ENCODE peak calls at places on chromosomes 3 and 15, in seven cellular contexts. S, D, A, Q, W, T and X are unnamed samples.

GRCh38 chr3:72673011-72673771 is 175.1 kb downstream of the SHQ1 start:
- DNase-seq in T (no peak), Q (no peak), S (no peak), A (no peak), D (no peak), W (no peak), X (no peak)

GRCh38 chr3:14238936-14239335 is 60.3 kb downstream of the LSM3 start:
- DNase-seq in W (no peak), Q (no peak), D (no peak), T (no peak), S (no peak), A (no peak), X (no peak)

GRCh38 chr3:123344941-123345594 is 103.8 kb downstream of the ADCY5 start:
- DNase-seq in D (no peak), T (no peak), Q (peak; percentile 27), A (peak; percentile 49), W (no peak), S (peak; percentile 19), X (no peak)

GRCh38 chr15:48794697-48795134 is 16.2 kb downstream of the CEP152 start:
- DNase-seq in S (no peak), T (peak; percentile 44), D (no peak), W (no peak), Q (no peak), A (no peak), X (no peak)

GRCh38 chr3:186413615-186414415 is 51.8 kb upstream of the DGKG start:
- DNase-seq in T (peak; percentile 28), A (peak; percentile 94), S (no peak), W (no peak), D (peak; percentile 29), Q (peak; percentile 75), X (peak; percentile 85)

GRCh38 chr3:29381595-29381994 is 100.7 kb downstream of the RBMS3 start:
- DNase-seq in S (no peak), D (no peak), W (no peak), Q (no peak), A (no peak), T (no peak), X (no peak)

GRCh38 chr15:26631894-26632293 is 141.0 kb downstream of the GABRB3 start:
- DNase-seq in S (no peak), D (no peak), A (no peak), Q (peak; percentile 32), T (no peak), W (no peak), X (no peak)

GRCh38 chr3:42501321-42501680 is 1.1 kb upstream of the VIPR1 start:
- DNase-seq in Q (peak; percentile 73), A (no peak), S (peak; percentile 52), W (no peak), D (no peak), T (no peak), X (no peak)

GRCh38 chr3:161042023-161042501 is 63.1 kb downstream of the B3GALNT1 start:
- DNase-seq in Q (no peak), W (no peak), S (no peak), A (no peak), D (no peak), T (no peak), X (peak; percentile 60)

GRCh38 chr3:182735672-182736071 is 57.6 kb upstream of the ATP11B start:
- DNase-seq in S (no peak), T (no peak), W (no peak), A (no peak), D (no peak), Q (no peak), X (no peak)

GRCh38 chr15:36415643-36416042 is 163.8 kb upstream of the CDIN1 start:
- DNase-seq in D (no peak), S (no peak), A (no peak), T (no peak), Q (no peak), W (no peak), X (no peak)

GRCh38 chr3:51395493-51396213 is 4.6 kb downstream of the RBM15B start:
- DNase-seq in W (no peak), A (no peak), D (no peak), S (no peak), Q (no peak), T (no peak), X (no peak)

GRCh38 chr3:51398595-51399310 is 7.7 kb downstream of the RBM15B start:
- DNase-seq in D (no peak), S (no peak), W (no peak), T (no peak), Q (no peak), A (no peak), X (no peak)

GRCh38 chr3:51400169-51400568 is 9.1 kb downstream of the RBM15B start:
- DNase-seq in A (no peak), T (no peak), D (no peak), Q (no peak), S (no peak), W (no peak), X (no peak)

GRCh38 chr3:51396401-51396800 is 5.3 kb downstream of the RBM15B start:
- DNase-seq in S (no peak), D (no peak), A (no peak), T (no peak), W (no peak), Q (no peak), X (peak; percentile 11)

DNA sequence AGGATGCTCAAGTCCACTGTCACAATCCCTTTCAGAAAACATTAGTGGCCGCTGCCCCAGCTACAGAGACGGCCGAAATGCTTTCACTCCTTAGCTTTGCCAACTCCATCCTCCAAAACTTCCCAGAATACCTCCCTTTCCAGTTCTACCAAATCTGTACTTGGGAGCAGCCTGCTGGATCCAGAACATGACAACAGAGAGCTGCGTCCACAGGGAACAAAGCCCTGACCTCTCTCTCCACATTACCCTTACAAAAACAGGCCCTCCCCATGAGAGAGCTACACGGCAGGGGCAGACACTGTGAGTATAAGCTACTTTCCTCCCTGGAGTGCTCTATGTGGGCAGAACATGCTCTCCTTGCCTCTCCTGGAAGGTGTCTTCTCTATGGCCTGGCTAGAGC is 6.3 kb downstream of the RBM15B start:
- DNase-seq in T (no peak), W (no peak), Q (no peak), D (no peak), A (no peak), S (no peak), X (no peak)
- H3K4me3 ChIP-seq in T (no peak overlapping the region), W (no peak overlapping the region), Q (no peak overlapping the region), D (no peak overlapping the region), A (no peak overlapping the region), S (no peak overlapping the region), X (no peak overlapping the region)

GRCh38 chr3:194369522-194370279 is at the start of gene LRRC15:
- DNase-seq in A (no peak), S (no peak), W (no peak), T (peak; percentile 6), D (no peak), Q (peak; percentile 56), X (peak; percentile 44)

GRCh38 chr3:194370753-194371152 is 1.2 kb upstream of the LRRC15 start:
- DNase-seq in W (no peak), S (no peak), D (no peak), A (no peak), Q (no peak), T (no peak), X (no peak)

GRCh38 chr3:194367992-194368841 is 1.3 kb downstream of the LRRC15 start:
- DNase-seq in W (no peak), Q (no peak), D (no peak), A (no peak), T (no peak), S (no peak), X (no peak)

GRCh38 chr3:194365978-194366490 is 3.5 kb downstream of the LRRC15 start:
- DNase-seq in Q (no peak), D (no peak), S (no peak), T (no peak), A (no peak), W (no peak), X (no peak)

DNA sequence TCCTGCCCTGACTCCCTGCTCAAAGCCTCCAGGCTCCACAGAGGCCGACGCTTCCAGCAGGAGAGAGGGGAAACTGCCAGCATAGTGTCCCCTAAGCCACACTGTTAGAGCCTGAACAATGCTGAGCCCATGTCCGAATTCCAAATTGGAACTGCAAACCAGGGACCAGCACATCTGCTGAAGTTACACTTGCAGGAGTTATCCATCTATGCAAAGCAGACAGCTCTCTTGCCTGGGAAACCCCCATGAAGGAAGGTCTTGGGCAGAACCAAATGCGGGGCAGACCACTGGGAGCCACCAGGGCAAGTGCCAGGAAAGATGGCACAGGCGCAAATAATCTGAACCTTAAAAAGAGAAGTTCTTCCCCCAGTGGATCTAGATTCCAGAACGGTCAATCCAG is 625 bp downstream of the LRRC15 start:
- DNase-seq in T (no peak), W (no peak), D (no peak), Q (no peak), S (no peak), A (no peak), X (no peak)
- H3K27me3 ChIP-seq in T (peaks cover 10% of the 10 kb centered on the region), W (peaks cover 3% of the 10 kb centered on the region), D (peaks cover 21% of the 10 kb centered on the region), Q (no peaks in the 10 kb centered on the region), S (peaks cover 11% of the 10 kb centered on the region), A (no peaks in the 10 kb centered on the region), X (no peaks in the 10 kb centered on the region)

GRCh38 chr3:53170325-53171108 is 9.5 kb downstream of the PRKCD start:
- DNase-seq in Q (no peak), D (peak; percentile 95), T (peak; percentile 28), S (no peak), W (no peak), A (no peak), X (no peak)

GRCh38 chr3:53171827-53172505 is 11.0 kb downstream of the PRKCD start:
- DNase-seq in Q (peak; percentile 55), D (peak; percentile 92), S (no peak), W (no peak), A (no peak), T (no peak), X (no peak)

GRCh38 chr3:53169832-53170324 is 8.9 kb downstream of the PRKCD start:
- DNase-seq in Q (no peak), S (no peak), T (no peak), A (no peak), W (no peak), D (no peak), X (no peak)

GRCh38 chr3:53169045-53169831 is 8.2 kb downstream of the PRKCD start:
- DNase-seq in D (peak; percentile 83), T (no peak), Q (peak; percentile 55), A (no peak), W (no peak), S (peak; percentile 62), X (no peak)

DNA sequence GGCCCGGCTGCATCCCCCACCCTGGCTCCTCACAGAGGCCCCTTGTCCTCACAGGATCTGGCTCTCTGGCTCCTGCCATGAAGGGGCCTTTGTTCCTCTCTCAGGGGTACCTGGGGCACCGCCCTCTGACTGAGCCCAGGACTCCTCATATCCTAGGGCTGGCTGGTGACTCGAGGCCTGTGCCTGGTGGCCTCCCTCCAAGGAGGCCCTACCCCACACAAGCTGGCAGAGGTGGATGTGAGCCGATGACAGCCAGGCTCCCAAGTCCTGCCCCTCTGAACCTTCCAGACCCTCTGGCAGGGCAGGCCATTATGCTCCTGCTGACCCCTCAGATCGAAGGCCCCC is 10.1 kb downstream of the PRKCD start:
- DNase-seq in S (no peak), A (no peak), Q (no peak), W (no peak), T (no peak), D (no peak), X (no peak)
- H3K4me3 ChIP-seq in S (no peak overlapping the region), A (no peak overlapping the region), Q (no peak overlapping the region), W (no peak overlapping the region), T (no peak overlapping the region), D (peak overlapping the region; percentile 41), X (no peak overlapping the region)

DNA sequence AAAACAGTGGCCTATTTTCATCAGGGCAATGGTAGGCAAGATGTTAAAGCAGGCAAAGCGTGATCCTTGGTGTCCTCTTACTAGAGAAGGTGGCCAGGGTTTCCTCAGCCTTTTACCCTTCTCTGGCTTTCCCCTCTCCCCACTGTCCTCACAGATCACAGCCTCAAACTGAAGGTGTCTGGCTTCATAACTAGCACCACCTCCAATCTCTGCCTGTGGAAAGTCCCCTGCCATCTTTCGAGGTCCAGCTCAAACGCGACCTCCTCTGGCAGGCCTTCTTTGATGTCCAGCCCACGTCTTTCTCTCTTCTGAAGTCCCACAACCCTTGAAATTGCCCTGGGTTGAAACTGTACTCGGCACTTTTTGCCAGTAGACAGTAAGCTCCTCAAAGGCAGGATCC is 35.9 kb downstream of the CYP19A1 start:
- DNase-seq in T (no peak), D (no peak), S (no peak), W (no peak), A (no peak), Q (no peak), X (no peak)
- H3K27me3 ChIP-seq in T (no peaks in the 10 kb centered on the region), D (no peaks in the 10 kb centered on the region), S (peaks cover 3% of the 10 kb centered on the region), W (peaks cover 8% of the 10 kb centered on the region), A (no peaks in the 10 kb centered on the region), Q (no peaks in the 10 kb centered on the region), X (no peaks in the 10 kb centered on the region)